ENCODE peak calls at places on chromosomes 5 and 9, in ten cellular contexts. G is tibial nerve, F is PC-3, W is ovary, X is HCT116, H is fibroblast of mammary gland, R is transverse colon, T is psoas muscle, M is neural progenitor cell, V is osteoblast. N is an unnamed sample.

GRCh38 chr5:3929799-3930198 is 334.2 kb downstream of the IRX1 start:
- DNase-seq in G (no peak), F (no peak), W (no peak), X (no peak), H (no peak), R (no peak), T (no peak), M (no peak), V (no peak), N (no peak)

GRCh38 chr5:61274561-61274960 is 57.5 kb upstream of the ZSWIM6 start:
- DNase-seq in G (no peak), F (no peak), W (no peak), X (no peak), H (peak), R (no peak), T (no peak), M (no peak), V (no peak), N (no peak)

GRCh38 chr5:62266573-62266972 is 39.4 kb upstream of the KIF2A start:
- DNase-seq in G (no peak), F (no peak), W (no peak), X (no peak), H (no peak), R (no peak), T (no peak), M (no peak), V (no peak), N (no peak)

GRCh38 chr5:114018178-114018577 is 343.7 kb upstream of the KCNN2 start:
- DNase-seq in G (no peak), F (no peak), W (no peak), X (no peak), H (no peak), R (no peak), T (no peak), M (peak), V (no peak), N (no peak)

GRCh38 chr5:154779105-154779504 is 23.9 kb downstream of the LARP1 start:
- DNase-seq in G (no peak), F (peak), W (no peak), X (peak), H (peak), R (no peak), T (no peak), M (no peak), V (peak), N (peak)

GRCh38 chr9:133257398-133258053 is 17.5 kb downstream of the ABO start:
- DNase-seq in G (no peak), F (no peak), W (peak), X (no peak), H (no peak), R (no peak), T (peak), M (no peak), V (peak), N (no peak)

GRCh38 chr5:1360861-1361260 is 16.0 kb upstream of the CLPTM1L start:
- DNase-seq in G (no peak), F (no peak), W (no peak), X (no peak), H (no peak), R (no peak), T (no peak), M (no peak), V (peak), N (no peak)

GRCh38 chr9:126852289-126852688 is 8.2 kb upstream of the ZBTB34 start:
- DNase-seq in G (no peak), F (no peak), W (no peak), X (no peak), H (no peak), R (no peak), T (no peak), M (peak), V (no peak), N (no peak)

GRCh38 chr5:177133845-177134652 is 476 bp downstream of the NSD1 start:
- DNase-seq in G (no peak), F (peak), W (peak), X (no peak), H (peak), R (peak), T (peak), M (peak), V (peak), N (no peak)

GRCh38 chr9:120904061-120904998 is 22.3 kb downstream of the TRAF1 start:
- DNase-seq in G (no peak), F (no peak), W (no peak), X (no peak), H (no peak), R (peak), T (no peak), M (no peak), V (no peak), N (no peak)

GRCh38 chr5:127040779-127041520 is 10.6 kb upstream of the MARCHF3 start:
- DNase-seq in G (no peak), F (peak), W (peak), X (no peak), H (peak), R (peak), T (no peak), M (no peak), V (no peak), N (peak)

GRCh38 chr9:112341741-112342140 is 8.3 kb upstream of the PTBP3 start:
- DNase-seq in G (no peak), F (peak), W (no peak), X (no peak), H (no peak), R (no peak), T (no peak), M (no peak), V (peak), N (no peak)

GRCh38 chr5:146796911-146797310 is 81.6 kb downstream of the PPP2R2B start:
- DNase-seq in G (no peak), F (no peak), W (no peak), X (no peak), H (no peak), R (no peak), T (no peak), M (peak), V (no peak), N (no peak)

GRCh38 chr5:157116483-157116954 is 7.7 kb upstream of the HAVCR2 start:
- DNase-seq in G (no peak), F (no peak), W (no peak), X (no peak), H (no peak), R (no peak), T (no peak), M (no peak), V (no peak), N (no peak)

GRCh38 chr9:78777747-78778146 is 480.8 kb downstream of the PSAT1 start:
- DNase-seq in G (no peak), F (no peak), W (no peak), X (no peak), H (no peak), R (no peak), T (no peak), M (peak), V (no peak), N (no peak)

GRCh38 chr5:157596449-157596848 is 20.9 kb upstream of the ADAM19 start:
- DNase-seq in G (no peak), F (no peak), W (no peak), X (no peak), H (peak), R (peak), T (no peak), M (no peak), V (no peak), N (no peak)

GRCh38 chr5:85000671-85001070 is 616.0 kb upstream of the EDIL3 start:
- DNase-seq in G (no peak), F (peak), W (no peak), X (no peak), H (peak), R (no peak), T (no peak), M (no peak), V (peak), N (peak)

GRCh38 chr5:149215478-149216042 is 56.1 kb upstream of the AFAP1L1 start:
- DNase-seq in G (no peak), F (peak), W (no peak), X (no peak), H (peak), R (no peak), T (peak), M (no peak), V (peak), N (peak)

GRCh38 chr5:154778534-154778933 is 23.4 kb downstream of the LARP1 start:
- DNase-seq in G (no peak), F (no peak), W (no peak), X (no peak), H (no peak), R (no peak), T (peak), M (no peak), V (no peak), N (no peak)

GRCh38 chr9:16516887-16517286 is 353.6 kb downstream of the BNC2 start:
- DNase-seq in G (no peak), F (no peak), W (no peak), X (no peak), H (peak), R (no peak), T (no peak), M (no peak), V (peak), N (no peak)

GRCh38 chr9:19484699-19485098 is 75.9 kb downstream of the ACER2 start:
- DNase-seq in G (no peak), F (no peak), W (no peak), X (no peak), H (no peak), R (no peak), T (no peak), M (no peak), V (no peak), N (no peak)

GRCh38 chr5:108280248-108280647 is 101.7 kb downstream of the FBXL17 start:
- DNase-seq in G (no peak), F (peak), W (no peak), X (no peak), H (no peak), R (no peak), T (no peak), M (no peak), V (peak), N (no peak)

GRCh38 chr9:121820286-121821005 is 169.0 kb downstream of the DAB2IP start:
- DNase-seq in G (no peak), F (no peak), W (no peak), X (no peak), H (no peak), R (no peak), T (no peak), M (no peak), V (peak), N (no peak)

GRCh38 chr5:43191740-43192557 is at the start of gene NIM1K:
- DNase-seq in G (peak), F (peak), W (peak), X (no peak), H (peak), R (peak), T (peak), M (peak), V (peak), N (no peak)

GRCh38 chr5:43193171-43193951 is 1.3 kb downstream of the NIM1K start:
- DNase-seq in G (no peak), F (peak), W (peak), X (peak), H (peak), R (no peak), T (no peak), M (peak), V (peak), N (peak)

GRCh38 chr5:43192558-43193170 is 639 bp downstream of the NIM1K start:
- DNase-seq in G (no peak), F (peak), W (peak), X (no peak), H (peak), R (peak), T (peak), M (peak), V (peak), N (no peak)

GRCh38 chr5:43193952-43194321 is 1.9 kb downstream of the NIM1K start:
- DNase-seq in G (no peak), F (no peak), W (no peak), X (no peak), H (no peak), R (no peak), T (no peak), M (peak), V (no peak), N (no peak)

DNA sequence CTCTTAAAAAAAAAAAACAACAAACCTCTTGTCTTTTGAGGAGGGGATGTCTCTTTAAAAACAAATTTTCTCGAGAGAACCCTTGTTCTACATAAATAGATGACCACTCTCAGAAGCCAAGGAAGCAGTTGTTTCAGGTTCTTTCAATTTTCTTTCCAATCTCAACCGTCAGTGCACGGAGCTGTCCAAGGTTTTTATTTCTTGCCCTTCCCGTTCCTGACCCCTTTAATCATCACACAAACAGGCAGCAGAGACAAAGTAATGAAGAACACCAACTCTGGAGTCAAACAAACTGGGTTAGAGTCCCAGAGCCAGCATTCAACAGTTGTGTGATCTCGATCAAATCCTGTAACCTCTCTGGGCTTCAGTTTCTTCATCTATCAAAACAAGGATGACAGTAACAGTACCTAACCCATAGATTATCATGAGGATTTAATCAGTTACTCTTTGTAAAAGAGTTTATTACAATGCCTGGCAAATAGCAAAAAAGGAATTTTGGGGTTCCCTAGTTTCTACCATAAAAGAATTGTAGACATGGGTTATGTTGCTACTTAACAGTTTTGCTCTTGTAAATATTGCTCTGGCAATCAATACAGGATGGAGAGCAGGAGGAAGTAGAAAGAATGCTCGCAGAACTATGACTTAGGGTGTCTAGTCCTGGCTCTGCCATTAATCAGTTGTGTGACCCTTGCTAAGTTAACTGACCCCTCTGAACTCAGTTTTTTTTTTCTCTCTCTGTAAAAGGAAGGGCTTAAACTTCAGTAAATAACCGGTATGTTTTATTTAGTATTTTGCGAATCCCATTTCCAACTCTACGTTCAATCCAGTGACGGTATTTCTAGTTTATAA is 1.0 kb upstream of the NIM1K start:
- DNase-seq in G (no peak), F (peak), W (no peak), X (no peak), H (peak), R (no peak), T (no peak), M (peak), V (peak), N (peak)
- H3K4me3 ChIP-seq in G (peak), F (no peak), W (no peak), X (no peak), H (no peak), R (peak), T (peak), M (peak), V (no peak), N (no peak)

DNA sequence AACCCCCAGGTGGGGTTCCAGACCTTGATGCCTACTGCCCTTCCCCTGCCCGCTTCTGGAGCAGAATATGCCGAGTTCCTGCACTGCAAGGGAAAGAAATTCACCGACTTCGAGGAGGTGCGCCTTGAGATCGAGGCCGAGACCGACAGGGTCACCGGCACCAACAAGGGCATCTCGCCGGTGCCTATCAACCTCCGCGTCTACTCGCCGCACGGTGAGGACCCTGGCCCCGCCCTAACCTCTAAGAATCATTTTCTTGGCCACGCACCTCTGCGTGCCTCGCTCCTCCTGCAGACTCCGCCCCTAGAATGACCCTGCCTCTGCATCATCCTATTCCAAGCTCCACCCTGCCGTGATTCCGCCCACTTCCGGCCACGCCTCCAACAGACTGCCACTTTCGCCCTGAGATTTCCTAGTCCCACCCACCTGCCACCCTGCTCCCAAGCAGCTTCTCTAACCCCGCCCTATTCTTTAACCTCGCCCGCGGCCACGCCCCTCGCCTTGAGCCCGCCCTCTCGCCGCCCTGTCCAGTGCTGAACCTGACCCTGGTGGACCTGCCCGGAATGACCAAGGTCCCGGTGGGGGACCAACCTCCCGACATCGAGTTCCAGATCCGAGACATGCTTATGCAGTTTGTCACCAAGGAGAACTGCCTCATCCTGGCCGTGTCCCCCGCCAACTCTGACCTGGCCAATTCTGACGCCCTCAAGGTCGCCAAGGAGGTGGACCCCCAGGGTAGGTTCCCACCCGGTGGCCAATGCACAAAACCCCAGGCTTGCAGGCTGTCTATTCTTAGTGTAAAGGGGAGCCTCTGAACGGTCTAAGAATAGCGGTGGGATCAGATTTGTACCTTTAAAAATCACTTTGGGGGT is 15.6 kb downstream of the DNM1 start:
- DNase-seq in G (peak), F (peak), W (peak), X (peak), H (peak), R (peak), T (peak), M (peak), V (peak), N (peak)
- H3K4me3 ChIP-seq in G (peak), F (no peak), W (peak), X (peak), H (no peak), R (peak), T (peak), M (peak), V (peak), N (peak)

GRCh38 chr5:50420343-50420935 is 20.6 kb downstream of the EMB start:
- DNase-seq in G (no peak), F (peak), W (no peak), X (no peak), H (no peak), R (no peak), T (no peak), M (no peak), V (no peak), N (no peak)
- H3K4me3 ChIP-seq in G (no peak), F (no peak), W (no peak), X (no peak), H (no peak), R (no peak), T (no peak), M (no peak), V (no peak), N (no peak)

DNA sequence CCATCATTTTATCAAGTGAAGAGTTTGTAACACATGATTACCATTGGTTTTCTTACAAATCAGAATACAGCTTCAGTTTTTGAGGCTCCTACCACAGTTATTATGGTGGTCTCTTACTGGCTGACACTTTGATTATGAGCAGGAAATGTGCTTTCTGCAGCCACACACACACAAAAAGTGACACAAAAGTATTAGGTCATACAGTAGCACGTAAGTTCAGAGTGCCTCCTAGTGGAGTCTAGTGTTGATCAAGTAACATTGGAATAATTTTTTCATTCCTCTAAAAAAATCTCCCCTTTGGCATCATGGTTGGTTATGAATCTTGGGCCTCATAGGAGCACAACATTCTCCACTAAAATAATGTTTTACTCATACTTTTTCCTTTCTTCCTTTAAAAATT is 37.6 kb downstream of the PAM start:
- DNase-seq in G (no peak), F (peak), W (no peak), X (no peak), H (peak), R (no peak), T (no peak), M (no peak), V (peak), N (peak)
- H3K4me3 ChIP-seq in G (no peak), F (no peak), W (no peak), X (no peak), H (no peak), R (no peak), T (no peak), M (no peak), V (no peak), N (no peak)

GRCh38 chr9:35729700-35730485 is 2.1 kb downstream of the TLN1 start:
- DNase-seq in G (no peak), F (peak), W (no peak), X (peak), H (peak), R (peak), T (peak), M (peak), V (peak), N (peak)

GRCh38 chr9:35727676-35728040 is 4.3 kb downstream of the TLN1 start:
- DNase-seq in G (no peak), F (no peak), W (no peak), X (no peak), H (no peak), R (no peak), T (no peak), M (no peak), V (peak), N (peak)

GRCh38 chr9:35728041-35728971 is 3.7 kb downstream of the TLN1 start:
- DNase-seq in G (peak), F (peak), W (peak), X (no peak), H (peak), R (peak), T (peak), M (peak), V (peak), N (peak)

GRCh38 chr9:35730486-35730854 is 1.5 kb downstream of the TLN1 start:
- DNase-seq in G (no peak), F (no peak), W (no peak), X (no peak), H (no peak), R (no peak), T (no peak), M (no peak), V (no peak), N (no peak)

GRCh38 chr9:35729101-35729500 is 2.9 kb downstream of the TLN1 start:
- DNase-seq in G (no peak), F (no peak), W (no peak), X (no peak), H (no peak), R (no peak), T (no peak), M (no peak), V (no peak), N (no peak)
- H3K4me3 ChIP-seq in G (no peak), F (peak), W (peak), X (no peak), H (peak), R (peak), T (peak), M (peak), V (peak), N (peak)

DNA sequence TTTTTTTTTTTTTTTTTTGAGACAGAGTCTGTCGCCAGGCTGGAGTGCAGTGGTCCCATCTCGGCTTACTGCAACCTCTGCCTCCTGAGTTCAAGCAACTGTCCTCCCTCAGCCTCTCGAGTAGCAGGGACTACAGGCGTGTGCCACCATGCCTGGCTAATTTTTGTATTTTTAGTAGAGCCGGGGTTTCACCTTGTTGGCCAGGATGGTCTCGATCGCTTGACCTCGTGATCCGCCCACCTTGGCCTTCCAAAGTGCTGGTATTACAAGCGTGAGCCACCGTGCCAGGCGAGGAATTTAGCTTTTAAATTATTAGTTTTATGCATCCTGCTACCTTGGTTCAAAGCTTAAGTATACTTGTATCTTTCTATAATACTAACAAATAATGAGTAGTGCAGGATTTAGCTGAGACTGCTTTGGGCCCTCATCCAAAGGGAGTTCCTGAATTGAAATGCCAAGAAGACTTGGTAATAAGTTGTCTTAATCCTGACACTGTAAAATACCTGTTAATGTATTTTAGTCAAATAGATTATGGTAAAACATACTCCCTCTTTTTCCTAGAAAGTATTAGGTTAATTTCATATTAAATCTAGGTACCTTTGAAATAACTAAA is 5.0 kb downstream of the CDC42SE2 start:
- DNase-seq in G (no peak), F (no peak), W (no peak), X (no peak), H (no peak), R (no peak), T (no peak), M (no peak), V (no peak), N (no peak)
- H3K4me3 ChIP-seq in G (no peak), F (no peak), W (no peak), X (no peak), H (no peak), R (no peak), T (no peak), M (no peak), V (no peak), N (no peak)

N was measured in brain microvascular endothelial cell.